ENCODE peak calls at places on chromosomes 16 and 17, in four cellular contexts. One of them, this sample, is unnamed.

GRCh38 chr16:50235581-50235980 is 30.8 kb upstream of the ADCY7 start:
- DNase-seq in mesenchymal stem cell: no peak
- DNase-seq in neuronal stem cell: no peak
- DNase-seq in IMR-90: no peak
- DNase-seq in this sample: no peak

GRCh38 chr17:47872019-47872650 is 21.2 kb upstream of the SP6 start:
- DNase-seq in mesenchymal stem cell: no peak
- DNase-seq in neuronal stem cell: no peak
- DNase-seq in IMR-90: no peak
- DNase-seq in this sample: peak; percentile 46

GRCh38 chr16:27245276-27246231 is 23.0 kb downstream of the NSMCE1 start:
- DNase-seq in mesenchymal stem cell: peak; percentile 96
- DNase-seq in neuronal stem cell: no peak
- DNase-seq in IMR-90: peak; percentile 99
- DNase-seq in this sample: no peak

GRCh38 chr17:73976147-73976546 is 227.3 kb upstream of the RPL38 start:
- DNase-seq in mesenchymal stem cell: no peak
- DNase-seq in neuronal stem cell: no peak
- DNase-seq in IMR-90: no peak
- DNase-seq in this sample: no peak

GRCh38 chr17:4806420-4806769 is 557 bp upstream of the PLD2 start:
- DNase-seq in mesenchymal stem cell: peak; percentile 9
- DNase-seq in neuronal stem cell: no peak
- DNase-seq in IMR-90: no peak
- DNase-seq in this sample: no peak

GRCh38 chr16:64292953-64293352 is 828.9 kb downstream of the CDH11 start:
- DNase-seq in mesenchymal stem cell: no peak
- DNase-seq in neuronal stem cell: no peak
- DNase-seq in IMR-90: no peak
- DNase-seq in this sample: no peak

GRCh38 chr17:32824334-32824733 is 52.6 kb downstream of the MYO1D start:
- DNase-seq in mesenchymal stem cell: no peak
- DNase-seq in neuronal stem cell: no peak
- DNase-seq in IMR-90: no peak
- DNase-seq in this sample: no peak

GRCh38 chr17:7589204-7589868 is 558 bp downstream of the SOX15 start:
- DNase-seq in mesenchymal stem cell: peak; percentile 86
- DNase-seq in neuronal stem cell: peak; percentile 87
- DNase-seq in IMR-90: peak; percentile 83
- DNase-seq in this sample: peak; percentile 91

GRCh38 chr17:17985153-17985552 is 12.5 kb downstream of the DRC3 start:
- DNase-seq in mesenchymal stem cell: no peak
- DNase-seq in neuronal stem cell: no peak
- DNase-seq in IMR-90: no peak
- DNase-seq in this sample: no peak

GRCh38 chr16:14486520-14487303 is 143.3 kb downstream of the PARN start:
- DNase-seq in mesenchymal stem cell: peak; percentile 92
- DNase-seq in neuronal stem cell: no peak
- DNase-seq in IMR-90: peak; percentile 94
- DNase-seq in this sample: peak; percentile 93

GRCh38 chr17:30414486-30414885 is 35.8 kb downstream of the CPD start:
- DNase-seq in mesenchymal stem cell: no peak
- DNase-seq in neuronal stem cell: no peak
- DNase-seq in IMR-90: peak; percentile 19
- DNase-seq in this sample: no peak

GRCh38 chr17:70168044-70168978 is 1.0 kb upstream of the KCNJ2 start:
- DNase-seq in mesenchymal stem cell: peak; percentile 77
- DNase-seq in neuronal stem cell: peak; percentile 51
- DNase-seq in IMR-90: peak; percentile 81
- DNase-seq in this sample: peak; percentile 83

GRCh38 chr16:12119037-12119436 is 142.5 kb downstream of the SNX29 start:
- DNase-seq in mesenchymal stem cell: no peak
- DNase-seq in neuronal stem cell: no peak
- DNase-seq in IMR-90: no peak
- DNase-seq in this sample: no peak

GRCh38 chr17:42720996-42721583 is 23.8 kb downstream of the EZH1 start:
- DNase-seq in mesenchymal stem cell: peak; percentile 73
- DNase-seq in neuronal stem cell: peak; percentile 33
- DNase-seq in IMR-90: peak; percentile 71
- DNase-seq in this sample: peak; percentile 67

GRCh38 chr16:78277374-78277773 is 177.9 kb downstream of the WWOX start:
- DNase-seq in mesenchymal stem cell: no peak
- DNase-seq in neuronal stem cell: no peak
- DNase-seq in IMR-90: no peak
- DNase-seq in this sample: peak; percentile 58

GRCh38 chr17:50909765-50910661 is 43.9 kb upstream of the TOB1 start:
- DNase-seq in mesenchymal stem cell: no peak
- DNase-seq in neuronal stem cell: no peak
- DNase-seq in IMR-90: no peak
- DNase-seq in this sample: no peak

GRCh38 chr16:13926507-13926906 is 6.6 kb downstream of the ERCC4 start:
- DNase-seq in mesenchymal stem cell: no peak
- DNase-seq in neuronal stem cell: no peak
- DNase-seq in IMR-90: no peak
- DNase-seq in this sample: no peak

GRCh38 chr16:76265434-76266045 is 11.7 kb upstream of the CNTNAP4 start:
- DNase-seq in mesenchymal stem cell: peak; percentile 49
- DNase-seq in neuronal stem cell: no peak
- DNase-seq in IMR-90: peak; percentile 1
- DNase-seq in this sample: peak; percentile 84

GRCh38 chr17:76820039-76820438 is 48.2 kb upstream of the MGAT5B start:
- DNase-seq in mesenchymal stem cell: no peak
- DNase-seq in neuronal stem cell: no peak
- DNase-seq in IMR-90: no peak
- DNase-seq in this sample: peak; percentile 7

GRCh38 chr16:26231647-26232046 is 539.9 kb downstream of the HS3ST4 start:
- DNase-seq in mesenchymal stem cell: no peak
- DNase-seq in neuronal stem cell: no peak
- DNase-seq in IMR-90: no peak
- DNase-seq in this sample: no peak

GRCh38 chr17:78888911-78889496 is 14.0 kb downstream of the CEP295NL start:
- DNase-seq in mesenchymal stem cell: no peak
- DNase-seq in neuronal stem cell: no peak
- DNase-seq in IMR-90: no peak
- DNase-seq in this sample: no peak

GRCh38 chr16:57185446-57185944 is 344 bp downstream of the PSME3IP1 start:
- DNase-seq in mesenchymal stem cell: peak; percentile 76
- DNase-seq in neuronal stem cell: no peak
- DNase-seq in IMR-90: peak; percentile 70
- DNase-seq in this sample: no peak

GRCh38 chr16:28835864-28836760 is 10.0 kb downstream of the TUFM start:
- DNase-seq in mesenchymal stem cell: no peak
- DNase-seq in neuronal stem cell: no peak
- DNase-seq in IMR-90: no peak
- DNase-seq in this sample: peak; percentile 22

GRCh38 chr16:85750021-85750826 is 672 bp downstream of the C16orf74 start:
- DNase-seq in mesenchymal stem cell: peak; percentile 60
- DNase-seq in neuronal stem cell: no peak
- DNase-seq in IMR-90: peak; percentile 46
- DNase-seq in this sample: no peak

GRCh38 chr16:2449118-2449517 is 10.8 kb upstream of the TEDC2 start:
- DNase-seq in mesenchymal stem cell: no peak
- DNase-seq in neuronal stem cell: no peak
- DNase-seq in IMR-90: no peak
- DNase-seq in this sample: no peak

GRCh38 chr17:32350662-32351418 is 883 bp downstream of the ZNF207 start:
- DNase-seq in mesenchymal stem cell: peak; percentile 85
- DNase-seq in neuronal stem cell: no peak
- DNase-seq in IMR-90: peak; percentile 62
- DNase-seq in this sample: peak; percentile 75

GRCh38 chr17:58172369-58173071 is 5.7 kb downstream of the OR4D2 start:
- DNase-seq in mesenchymal stem cell: peak; percentile 10
- DNase-seq in neuronal stem cell: peak; percentile 6
- DNase-seq in IMR-90: peak; percentile 4
- DNase-seq in this sample: peak; percentile 91

GRCh38 chr17:83145358-83145738 is 65.9 kb downstream of the METRNL start:
- DNase-seq in mesenchymal stem cell: no peak
- DNase-seq in neuronal stem cell: no peak
- DNase-seq in IMR-90: no peak
- DNase-seq in this sample: no peak

GRCh38 chr17:6495450-6496115 is 51.3 kb downstream of the PIMREG start:
- DNase-seq in mesenchymal stem cell: no peak
- DNase-seq in neuronal stem cell: no peak
- DNase-seq in IMR-90: no peak
- DNase-seq in this sample: no peak

GRCh38 chr17:35566955-35567354 is 6.3 kb upstream of the SLFN14 start:
- DNase-seq in mesenchymal stem cell: no peak
- DNase-seq in neuronal stem cell: no peak
- DNase-seq in IMR-90: no peak
- DNase-seq in this sample: no peak

GRCh38 chr17:65071861-65072260 is 15.3 kb upstream of the GNA13 start:
- DNase-seq in mesenchymal stem cell: no peak
- DNase-seq in neuronal stem cell: no peak
- DNase-seq in IMR-90: peak; percentile 72
- DNase-seq in this sample: no peak

GRCh38 chr17:14471052-14471451 is 170.2 kb downstream of the HS3ST3B1 start:
- DNase-seq in mesenchymal stem cell: peak; percentile 97
- DNase-seq in neuronal stem cell: no peak
- DNase-seq in IMR-90: peak; percentile 94
- DNase-seq in this sample: no peak

GRCh38 chr16:85898521-85899442 is at the start of gene IRF8:
- DNase-seq in mesenchymal stem cell: peak; percentile 71
- DNase-seq in neuronal stem cell: peak; percentile 81
- DNase-seq in IMR-90: no peak
- DNase-seq in this sample: peak; percentile 70

GRCh38 chr17:57537524-57538410 is 207.3 kb downstream of the CCDC182 start:
- DNase-seq in mesenchymal stem cell: no peak
- DNase-seq in neuronal stem cell: peak; percentile 90
- DNase-seq in IMR-90: no peak
- DNase-seq in this sample: no peak

GRCh38 chr16:24845726-24846547 is at the start of gene SLC5A11:
- DNase-seq in mesenchymal stem cell: no peak
- DNase-seq in neuronal stem cell: no peak
- DNase-seq in IMR-90: no peak
- DNase-seq in this sample: no peak

GRCh38 chr16:12646490-12647274 is 157.0 kb downstream of the CPPED1 start:
- DNase-seq in mesenchymal stem cell: peak; percentile 20
- DNase-seq in neuronal stem cell: no peak
- DNase-seq in IMR-90: no peak
- DNase-seq in this sample: peak; percentile 75

GRCh38 chr17:64097196-64097936 is 32.6 kb downstream of the ERN1 start:
- DNase-seq in mesenchymal stem cell: peak; percentile 48
- DNase-seq in neuronal stem cell: no peak
- DNase-seq in IMR-90: peak; percentile 65
- DNase-seq in this sample: no peak

GRCh38 chr16:3496386-3496785 is 1.1 kb upstream of the C16orf90 start:
- DNase-seq in mesenchymal stem cell: no peak
- DNase-seq in neuronal stem cell: no peak
- DNase-seq in IMR-90: no peak
- DNase-seq in this sample: no peak

GRCh38 chr16:19549688-19550087 is 5.8 kb upstream of the VPS35L start:
- DNase-seq in mesenchymal stem cell: no peak
- DNase-seq in neuronal stem cell: no peak
- DNase-seq in IMR-90: no peak
- DNase-seq in this sample: no peak

DNA sequence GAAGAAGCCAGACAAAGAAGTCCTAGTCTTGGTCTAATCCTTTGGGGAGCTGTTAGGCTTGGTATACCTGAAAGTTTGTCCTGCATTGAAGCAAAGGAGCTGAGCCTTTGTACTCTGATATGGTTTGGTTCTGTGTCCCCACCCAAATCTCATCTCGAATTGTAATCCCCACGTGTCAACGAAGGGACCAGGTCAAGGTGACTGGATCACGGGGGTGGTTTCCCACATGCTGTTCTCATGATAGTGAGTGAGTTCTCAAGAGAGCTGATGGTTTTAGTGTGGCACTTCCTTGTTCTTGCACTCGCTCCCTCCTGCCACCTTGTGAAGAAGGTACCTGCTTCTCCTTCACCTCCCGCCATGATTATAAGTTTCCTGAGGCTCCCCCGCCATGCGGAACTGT is 33.6 kb downstream of the FAM20A start:
- DNase-seq in mesenchymal stem cell: no peak
- DNase-seq in neuronal stem cell: no peak
- DNase-seq in IMR-90: no peak
- DNase-seq in this sample: no peak
- H3K4ac ChIP-seq in mesenchymal stem cell: no peak overlapping the region
- H3K4ac ChIP-seq in neuronal stem cell: no peak overlapping the region
- H3K4ac ChIP-seq in IMR-90: no peak overlapping the region
- H3K4ac ChIP-seq in this sample: no peak overlapping the region

DNA sequence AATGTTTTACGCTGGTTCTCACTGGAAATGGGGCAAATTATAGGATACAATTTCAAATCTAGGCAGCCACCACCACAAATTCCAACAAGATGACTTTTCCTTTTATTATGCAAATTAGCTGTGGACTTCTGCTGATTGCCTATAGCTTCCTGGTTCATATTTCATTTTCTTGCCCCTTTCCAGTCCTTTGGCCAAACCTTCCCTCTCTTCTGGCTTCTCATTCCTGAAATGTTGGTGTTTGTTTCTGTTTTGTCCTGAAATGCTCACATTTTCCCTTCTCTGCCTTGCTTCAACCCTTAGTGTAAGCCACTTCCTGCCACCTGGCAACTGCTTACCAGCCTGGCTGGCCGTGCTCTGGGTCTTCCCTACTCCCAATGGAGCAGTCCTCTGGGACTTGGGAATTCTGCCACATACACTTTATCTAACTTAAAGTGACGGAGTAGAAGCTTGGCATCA is 14.0 kb downstream of the PRSS54 start:
- DNase-seq in mesenchymal stem cell: no peak
- DNase-seq in neuronal stem cell: no peak
- DNase-seq in IMR-90: no peak
- DNase-seq in this sample: peak; percentile 22
- H2BK5ac ChIP-seq in mesenchymal stem cell: no peak overlapping the region
- H2BK5ac ChIP-seq in neuronal stem cell: no peak overlapping the region
- H2BK5ac ChIP-seq in IMR-90: no peak overlapping the region
- H2BK5ac ChIP-seq in this sample: no peak overlapping the region

GRCh38 chr17:39608601-39609000 is 881 bp upstream of the NEUROD2 start:
- DNase-seq in mesenchymal stem cell: no peak
- DNase-seq in neuronal stem cell: no peak
- DNase-seq in IMR-90: no peak
- DNase-seq in this sample: no peak

GRCh38 chr17:39608142-39608541 is 422 bp upstream of the NEUROD2 start:
- DNase-seq in mesenchymal stem cell: no peak
- DNase-seq in neuronal stem cell: no peak
- DNase-seq in IMR-90: no peak
- DNase-seq in this sample: no peak

GRCh38 chr17:39607851-39608130 is at the start of gene NEUROD2:
- DNase-seq in mesenchymal stem cell: no peak
- DNase-seq in neuronal stem cell: no peak
- DNase-seq in IMR-90: no peak
- DNase-seq in this sample: no peak

GRCh38 chr17:39606434-39607056 is 1.2 kb downstream of the NEUROD2 start:
- DNase-seq in mesenchymal stem cell: no peak
- DNase-seq in neuronal stem cell: no peak
- DNase-seq in IMR-90: no peak
- DNase-seq in this sample: no peak

GRCh38 chr17:39607057-39607850 is 466 bp downstream of the NEUROD2 start:
- DNase-seq in mesenchymal stem cell: no peak
- DNase-seq in neuronal stem cell: no peak
- DNase-seq in IMR-90: no peak
- DNase-seq in this sample: no peak
- H3K4ac ChIP-seq in mesenchymal stem cell: no peak overlapping the region
- H3K4ac ChIP-seq in neuronal stem cell: no peak overlapping the region
- H3K4ac ChIP-seq in IMR-90: no peak overlapping the region
- H3K4ac ChIP-seq in this sample: no peak overlapping the region

GRCh38 chr16:69108069-69108904 is 2.8 kb downstream of the HAS3 start:
- DNase-seq in mesenchymal stem cell: no peak
- DNase-seq in neuronal stem cell: no peak
- DNase-seq in IMR-90: no peak
- DNase-seq in this sample: peak; percentile 81
- H2BK5ac ChIP-seq in mesenchymal stem cell: no peak overlapping the region
- H2BK5ac ChIP-seq in neuronal stem cell: no peak overlapping the region
- H2BK5ac ChIP-seq in IMR-90: no peak overlapping the region
- H2BK5ac ChIP-seq in this sample: no peak overlapping the region

GRCh38 chr17:39695089-39695474 is 4.8 kb upstream of the ERBB2 start:
- DNase-seq in mesenchymal stem cell: no peak
- DNase-seq in neuronal stem cell: no peak
- DNase-seq in IMR-90: no peak
- DNase-seq in this sample: no peak
- H3K4ac ChIP-seq in mesenchymal stem cell: no peak overlapping the region
- H3K4ac ChIP-seq in neuronal stem cell: peak overlapping the region; percentile 30
- H3K4ac ChIP-seq in IMR-90: no peak overlapping the region
- H3K4ac ChIP-seq in this sample: no peak overlapping the region